ENCODE peak calls at places on chromosomes 2 and 18, in four cellular contexts. W is GM03348, E is EL, B is AG08396. O is an unnamed sample.

GRCh38 chr2:238247841-238248440 is 8.1 kb upstream of the HES6 start:
- DNase-seq in W (no peak), E (no peak), B (no peak), O (no peak)

GRCh38 chr2:148900350-148900749 is 25.3 kb downstream of the KIF5C start:
- DNase-seq in W (no peak), E (no peak), B (no peak), O (no peak)

GRCh38 chr2:102599486-102599885 is 19.9 kb upstream of the SLC9A2 start:
- DNase-seq in W (no peak), E (no peak), B (no peak), O (no peak)

GRCh38 chr2:174752403-174753037 is 11.8 kb downstream of the CHRNA1 start:
- DNase-seq in W (no peak), E (no peak), B (no peak), O (no peak)

GRCh38 chr2:129396980-129397599 is 582.4 kb upstream of the RAB6C start:
- DNase-seq in W (no peak), E (no peak), B (no peak), O (no peak)

GRCh38 chr2:26487192-26487591 is 9.3 kb upstream of the OTOF start:
- DNase-seq in W (no peak), E (no peak), B (no peak), O (no peak)

GRCh38 chr2:239184968-239185903 is 215.6 kb downstream of the HDAC4 start:
- DNase-seq in W (no peak), E (no peak), B (no peak), O (no peak)

GRCh38 chr2:177894546-177894945 is 178.0 kb downstream of the PDE11A start:
- DNase-seq in W (no peak), E (no peak), B (no peak), O (no peak)

GRCh38 chr2:120177011-120177621 is 46.1 kb downstream of the TMEM185B start:
- DNase-seq in W (no peak), E (no peak), B (no peak), O (no peak)

GRCh38 chr2:109487237-109487869 is 126.4 kb downstream of the SEPTIN10 start:
- DNase-seq in W (no peak), E (peak), B (peak), O (no peak)

GRCh38 chr2:43127208-43127940 is 99.0 kb downstream of the ZFP36L2 start:
- DNase-seq in W (peak), E (peak), B (no peak), O (no peak)

GRCh38 chr2:202941771-202942170 is 29.7 kb downstream of the CARF start:
- DNase-seq in W (no peak), E (peak), B (peak), O (no peak)

GRCh38 chr2:66173635-66174034 is 261.3 kb upstream of the MEIS1 start:
- DNase-seq in W (no peak), E (no peak), B (no peak), O (no peak)

GRCh38 chr18:49055787-49056186 is 105.0 kb upstream of the SMAD7 start:
- DNase-seq in W (peak), E (peak), B (peak), O (no peak)

GRCh38 chr2:119826370-119826961 is 66.7 kb downstream of the PTPN4 start:
- DNase-seq in W (peak), E (peak), B (peak), O (no peak)

GRCh38 chr18:34661464-34662087 is 48.5 kb upstream of the DTNA start:
- DNase-seq in W (peak), E (peak), B (peak), O (no peak)

O was measured in caudate nucleus.